ENCODE peak calls at places on chromosomes 6 and 20, in ten cellular contexts. One of them, this sample, is unnamed.

GRCh38 chr6:30814137-30815084 is 69.9 kb upstream of the DDR1 start:
- DNase-seq in stomach: peak; percentile 35
- DNase-seq in cardiac muscle cell: no peak
- DNase-seq in sigmoid colon: no peak
- DNase-seq in GM20000: peak; percentile 42
- DNase-seq in tibial artery: peak; percentile 57
- DNase-seq in ascending aorta: no peak
- DNase-seq in endodermal cell: peak; percentile 71
- DNase-seq in IMR-90: peak; percentile 84
- DNase-seq in adrenal gland: peak; percentile 66
- DNase-seq in this sample: no peak

GRCh38 chr20:62370115-62370806 is 3.1 kb upstream of the LAMA5 start:
- DNase-seq in stomach: peak; percentile 49
- DNase-seq in ascending aorta: no peak
- DNase-seq in sigmoid colon: no peak
- DNase-seq in GM20000: no peak
- DNase-seq in tibial artery: no peak
- DNase-seq in adrenal gland: peak; percentile 56
- DNase-seq in IMR-90: peak; percentile 79
- DNase-seq in cardiac muscle cell: no peak
- DNase-seq in endodermal cell: no peak
- DNase-seq in this sample: no peak

GRCh38 chr6:71028236-71028876 is 71.5 kb upstream of the B3GAT2 start:
- DNase-seq in stomach: no peak
- DNase-seq in endodermal cell: peak; percentile 88
- DNase-seq in cardiac muscle cell: no peak
- DNase-seq in tibial artery: no peak
- DNase-seq in IMR-90: no peak
- DNase-seq in ascending aorta: no peak
- DNase-seq in adrenal gland: no peak
- DNase-seq in GM20000: no peak
- DNase-seq in sigmoid colon: no peak
- DNase-seq in this sample: no peak

GRCh38 chr6:36285797-36286196 is 15.9 kb downstream of the PNPLA1 start:
- DNase-seq in cardiac muscle cell: no peak
- DNase-seq in tibial artery: no peak
- DNase-seq in adrenal gland: no peak
- DNase-seq in sigmoid colon: no peak
- DNase-seq in IMR-90: no peak
- DNase-seq in GM20000: no peak
- DNase-seq in ascending aorta: no peak
- DNase-seq in endodermal cell: no peak
- DNase-seq in stomach: no peak
- DNase-seq in this sample: no peak

GRCh38 chr6:20661721-20662120 is 127.5 kb downstream of the CDKAL1 start:
- DNase-seq in endodermal cell: no peak
- DNase-seq in stomach: no peak
- DNase-seq in IMR-90: peak; percentile 50
- DNase-seq in ascending aorta: no peak
- DNase-seq in adrenal gland: no peak
- DNase-seq in sigmoid colon: no peak
- DNase-seq in cardiac muscle cell: no peak
- DNase-seq in GM20000: no peak
- DNase-seq in tibial artery: no peak
- DNase-seq in this sample: no peak

GRCh38 chr6:158316022-158316421 is 3.8 kb downstream of the TULP4 start:
- DNase-seq in endodermal cell: no peak
- DNase-seq in sigmoid colon: no peak
- DNase-seq in stomach: no peak
- DNase-seq in ascending aorta: no peak
- DNase-seq in adrenal gland: no peak
- DNase-seq in GM20000: no peak
- DNase-seq in IMR-90: peak; percentile 39
- DNase-seq in tibial artery: no peak
- DNase-seq in cardiac muscle cell: no peak
- DNase-seq in this sample: no peak

GRCh38 chr20:33291830-33292355 is 8.9 kb downstream of the BPIFB1 start:
- DNase-seq in ascending aorta: no peak
- DNase-seq in sigmoid colon: no peak
- DNase-seq in stomach: peak; percentile 69
- DNase-seq in GM20000: peak; percentile 75
- DNase-seq in IMR-90: no peak
- DNase-seq in endodermal cell: peak; percentile 96
- DNase-seq in cardiac muscle cell: peak; percentile 61
- DNase-seq in adrenal gland: peak; percentile 24
- DNase-seq in tibial artery: peak; percentile 25
- DNase-seq in this sample: peak; percentile 76

GRCh38 chr20:41693136-41693979 is 75.2 kb upstream of the CHD6 start:
- DNase-seq in cardiac muscle cell: peak; percentile 89
- DNase-seq in stomach: peak; percentile 84
- DNase-seq in IMR-90: peak; percentile 89
- DNase-seq in adrenal gland: peak; percentile 86
- DNase-seq in GM20000: peak; percentile 71
- DNase-seq in endodermal cell: peak; percentile 90
- DNase-seq in sigmoid colon: peak; percentile 90
- DNase-seq in tibial artery: peak; percentile 84
- DNase-seq in ascending aorta: peak; percentile 38
- DNase-seq in this sample: peak; percentile 51

GRCh38 chr6:22631101-22631500 is 61.7 kb downstream of the HDGFL1 start:
- DNase-seq in cardiac muscle cell: no peak
- DNase-seq in tibial artery: no peak
- DNase-seq in GM20000: no peak
- DNase-seq in ascending aorta: no peak
- DNase-seq in IMR-90: peak; percentile 65
- DNase-seq in endodermal cell: no peak
- DNase-seq in adrenal gland: no peak
- DNase-seq in sigmoid colon: no peak
- DNase-seq in stomach: no peak
- DNase-seq in this sample: no peak

GRCh38 chr20:50895111-50895830 is 36.0 kb downstream of the ADNP start:
- DNase-seq in stomach: no peak
- DNase-seq in cardiac muscle cell: no peak
- DNase-seq in tibial artery: no peak
- DNase-seq in endodermal cell: no peak
- DNase-seq in ascending aorta: no peak
- DNase-seq in sigmoid colon: no peak
- DNase-seq in adrenal gland: no peak
- DNase-seq in GM20000: no peak
- DNase-seq in IMR-90: peak; percentile 72
- DNase-seq in this sample: no peak

GRCh38 chr6:110528051-110528929 is 51.9 kb upstream of the SLC22A16 start:
- DNase-seq in tibial artery: peak; percentile 56
- DNase-seq in IMR-90: peak; percentile 88
- DNase-seq in cardiac muscle cell: peak; percentile 72
- DNase-seq in ascending aorta: no peak
- DNase-seq in stomach: peak; percentile 54
- DNase-seq in GM20000: peak; percentile 58
- DNase-seq in sigmoid colon: no peak
- DNase-seq in adrenal gland: peak; percentile 49
- DNase-seq in endodermal cell: peak; percentile 71
- DNase-seq in this sample: peak; percentile 28

GRCh38 chr6:136740050-136740974 is 52.0 kb downstream of the MAP3K5 start:
- DNase-seq in stomach: no peak
- DNase-seq in cardiac muscle cell: no peak
- DNase-seq in sigmoid colon: no peak
- DNase-seq in adrenal gland: no peak
- DNase-seq in endodermal cell: no peak
- DNase-seq in GM20000: no peak
- DNase-seq in IMR-90: peak; percentile 31
- DNase-seq in tibial artery: no peak
- DNase-seq in ascending aorta: no peak
- DNase-seq in this sample: no peak

GRCh38 chr6:83430606-83431544 is at the start of gene ME1:
- DNase-seq in tibial artery: peak; percentile 80
- DNase-seq in sigmoid colon: peak; percentile 90
- DNase-seq in stomach: peak; percentile 71
- DNase-seq in adrenal gland: peak; percentile 96
- DNase-seq in endodermal cell: peak; percentile 92
- DNase-seq in GM20000: peak; percentile 86
- DNase-seq in IMR-90: peak; percentile 86
- DNase-seq in ascending aorta: peak; percentile 52
- DNase-seq in cardiac muscle cell: peak; percentile 69
- DNase-seq in this sample: peak; percentile 52

DNA sequence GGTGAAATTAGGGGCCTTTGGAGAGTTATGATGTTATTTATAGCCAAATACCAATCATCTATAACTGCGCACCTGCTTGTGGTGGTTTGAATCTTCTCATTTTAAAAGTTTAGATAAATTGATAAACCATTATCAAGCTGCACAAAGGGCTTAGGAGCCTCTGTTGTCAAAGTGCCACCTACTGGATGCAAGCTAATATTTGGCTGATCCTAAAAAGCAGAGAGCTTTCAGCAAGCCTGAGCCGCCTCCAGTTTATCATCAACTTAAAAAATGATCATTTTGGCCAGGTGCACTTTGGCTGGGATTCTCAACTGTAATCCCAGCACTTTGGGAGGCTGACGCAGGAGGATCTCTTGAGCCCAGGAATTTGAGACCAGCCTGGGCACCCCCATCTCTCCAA is 58.5 kb upstream of the ATXN1 start:
- DNase-seq in ascending aorta: no peak
- DNase-seq in sigmoid colon: no peak
- DNase-seq in IMR-90: peak; percentile 30
- DNase-seq in endodermal cell: no peak
- DNase-seq in adrenal gland: no peak
- DNase-seq in GM20000: no peak
- DNase-seq in tibial artery: no peak
- DNase-seq in cardiac muscle cell: no peak
- DNase-seq in stomach: no peak
- DNase-seq in this sample: no peak
- TF ChIP-seq CTCF in ascending aorta: peak; percentile 31
- TF ChIP-seq CTCF in sigmoid colon: no peak
- TF ChIP-seq CTCF in IMR-90: peak; percentile 32
- TF ChIP-seq CTCF in endodermal cell: peak; percentile 65
- TF ChIP-seq CTCF in adrenal gland: no peak
- TF ChIP-seq CTCF in GM20000: no peak
- TF ChIP-seq CTCF in tibial artery: peak; percentile 5
- TF ChIP-seq CTCF in cardiac muscle cell: peak; percentile 19
- TF ChIP-seq CTCF in stomach: no peak
- TF ChIP-seq CTCF in this sample: peak; percentile 15

GRCh38 chr6:39303425-39304153 is 10.6 kb downstream of the KCNK17 start:
- DNase-seq in sigmoid colon: no peak
- DNase-seq in cardiac muscle cell: no peak
- DNase-seq in tibial artery: no peak
- DNase-seq in endodermal cell: no peak
- DNase-seq in IMR-90: no peak
- DNase-seq in ascending aorta: no peak
- DNase-seq in stomach: no peak
- DNase-seq in GM20000: no peak
- DNase-seq in adrenal gland: no peak
- DNase-seq in this sample: no peak
- TF ChIP-seq CTCF in sigmoid colon: no peak
- TF ChIP-seq CTCF in cardiac muscle cell: no peak
- TF ChIP-seq CTCF in tibial artery: no peak
- TF ChIP-seq CTCF in endodermal cell: no peak
- TF ChIP-seq CTCF in IMR-90: no peak
- TF ChIP-seq CTCF in ascending aorta: no peak
- TF ChIP-seq CTCF in stomach: no peak
- TF ChIP-seq CTCF in GM20000: no peak
- TF ChIP-seq CTCF in adrenal gland: no peak
- TF ChIP-seq CTCF in this sample: no peak

GRCh38 chr6:142155091-142155490 is 8.0 kb downstream of the VTA1 start:
- DNase-seq in endodermal cell: no peak
- DNase-seq in cardiac muscle cell: no peak
- DNase-seq in ascending aorta: no peak
- DNase-seq in tibial artery: no peak
- DNase-seq in sigmoid colon: no peak
- DNase-seq in GM20000: no peak
- DNase-seq in adrenal gland: no peak
- DNase-seq in stomach: no peak
- DNase-seq in IMR-90: no peak
- DNase-seq in this sample: no peak

GRCh38 chr6:142152731-142153130 is 5.7 kb downstream of the VTA1 start:
- DNase-seq in ascending aorta: no peak
- DNase-seq in cardiac muscle cell: no peak
- DNase-seq in IMR-90: peak; percentile 82
- DNase-seq in endodermal cell: no peak
- DNase-seq in adrenal gland: peak; percentile 8
- DNase-seq in sigmoid colon: no peak
- DNase-seq in tibial artery: no peak
- DNase-seq in stomach: no peak
- DNase-seq in GM20000: no peak
- DNase-seq in this sample: no peak

GRCh38 chr6:142153230-142153629 is 6.2 kb downstream of the VTA1 start:
- DNase-seq in stomach: no peak
- DNase-seq in ascending aorta: no peak
- DNase-seq in adrenal gland: no peak
- DNase-seq in cardiac muscle cell: no peak
- DNase-seq in endodermal cell: no peak
- DNase-seq in GM20000: no peak
- DNase-seq in sigmoid colon: no peak
- DNase-seq in tibial artery: no peak
- DNase-seq in IMR-90: no peak
- DNase-seq in this sample: no peak

GRCh38 chr6:142155895-142156757 is 9.1 kb downstream of the VTA1 start:
- DNase-seq in ascending aorta: no peak
- DNase-seq in tibial artery: no peak
- DNase-seq in GM20000: no peak
- DNase-seq in sigmoid colon: no peak
- DNase-seq in IMR-90: peak; percentile 37
- DNase-seq in cardiac muscle cell: peak; percentile 46
- DNase-seq in stomach: no peak
- DNase-seq in adrenal gland: no peak
- DNase-seq in endodermal cell: peak; percentile 45
- DNase-seq in this sample: no peak
- TF ChIP-seq CTCF in ascending aorta: peak; percentile 47
- TF ChIP-seq CTCF in tibial artery: peak; percentile 39
- TF ChIP-seq CTCF in GM20000: no peak
- TF ChIP-seq CTCF in sigmoid colon: no peak
- TF ChIP-seq CTCF in IMR-90: peak; percentile 53
- TF ChIP-seq CTCF in cardiac muscle cell: no peak
- TF ChIP-seq CTCF in stomach: no peak
- TF ChIP-seq CTCF in adrenal gland: peak; percentile 31
- TF ChIP-seq CTCF in endodermal cell: peak; percentile 71
- TF ChIP-seq CTCF in this sample: peak; percentile 68

DNA sequence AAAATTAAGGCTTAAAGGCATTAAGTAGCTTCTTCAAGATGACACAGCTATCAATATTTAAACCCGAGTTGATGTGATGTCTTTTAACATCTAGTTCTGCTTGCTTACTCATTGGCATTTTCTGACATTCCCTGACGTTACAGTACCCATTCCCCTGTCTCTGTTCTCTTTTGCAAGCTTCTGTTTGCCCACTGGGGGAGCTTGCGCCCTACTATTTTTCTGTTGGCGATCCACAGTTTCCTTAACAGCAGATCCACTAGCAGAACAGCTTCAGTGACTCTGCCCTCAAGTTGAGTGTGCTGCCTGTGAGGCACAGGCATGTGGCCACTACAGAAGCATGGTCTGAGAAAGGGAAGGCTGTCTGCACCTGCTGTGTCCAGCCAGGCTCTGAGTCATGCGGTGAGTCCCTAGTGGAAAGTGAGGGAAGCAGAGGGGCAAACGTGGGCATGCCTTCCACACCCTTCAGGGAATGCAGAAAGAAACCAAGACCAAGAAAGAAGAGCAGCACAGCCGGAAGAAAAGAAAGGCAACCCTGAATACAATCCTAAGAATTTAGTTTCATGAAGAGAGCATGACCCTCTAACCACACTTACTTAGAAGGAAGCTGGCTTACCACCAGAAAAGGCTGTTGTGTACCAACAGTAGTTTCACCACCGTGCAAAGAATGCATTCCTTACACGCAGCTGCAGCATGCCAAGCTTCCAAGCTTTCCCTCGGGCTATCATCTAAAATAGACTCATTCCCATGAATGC is 97.7 kb upstream of the VGLL2 start:
- DNase-seq in cardiac muscle cell: no peak
- DNase-seq in tibial artery: no peak
- DNase-seq in ascending aorta: no peak
- DNase-seq in stomach: no peak
- DNase-seq in endodermal cell: peak; percentile 61
- DNase-seq in adrenal gland: no peak
- DNase-seq in sigmoid colon: no peak
- DNase-seq in GM20000: no peak
- DNase-seq in IMR-90: peak; percentile 2
- DNase-seq in this sample: no peak
- TF ChIP-seq CTCF in cardiac muscle cell: no peak
- TF ChIP-seq CTCF in tibial artery: no peak
- TF ChIP-seq CTCF in ascending aorta: no peak
- TF ChIP-seq CTCF in stomach: no peak
- TF ChIP-seq CTCF in endodermal cell: peak; percentile 65
- TF ChIP-seq CTCF in adrenal gland: no peak
- TF ChIP-seq CTCF in sigmoid colon: no peak
- TF ChIP-seq CTCF in GM20000: no peak
- TF ChIP-seq CTCF in IMR-90: no peak
- TF ChIP-seq CTCF in this sample: peak; percentile 32